ENCODE peak calls at places on chromosomes 12 and 14, in ten cellular contexts. Q, R, N, Z, B, P, A, E, G and C are unnamed samples.

GRCh38 chr14:23828611-23829010 is 125.0 kb upstream of the DHRS4 start:
- DNase-seq in N (no peak), G (no peak), B (no peak), A (no peak), Z (no peak), E (no peak), P (no peak), Q (no peak), R (no peak), C (no peak)

GRCh38 chr14:103696466-103697071 is 18.7 kb downstream of the XRCC3 start:
- DNase-seq in E (no peak), Q (peak), P (peak), B (peak), G (peak), R (no peak), N (no peak), A (no peak), Z (no peak), C (no peak)

GRCh38 chr12:49819786-49820185 is 8.4 kb downstream of the NCKAP5L start:
- DNase-seq in G (no peak), B (no peak), E (no peak), Z (no peak), P (no peak), N (no peak), R (no peak), A (no peak), Q (no peak), C (no peak)

GRCh38 chr14:93056166-93056839 is 59.4 kb downstream of the ITPK1 start:
- DNase-seq in B (no peak), Q (peak), E (no peak), N (no peak), G (no peak), R (no peak), P (no peak), A (no peak), Z (no peak), C (no peak)

GRCh38 chr14:71363961-71364360 is 456.7 kb downstream of the PCNX1 start:
- DNase-seq in R (no peak), P (no peak), B (peak), E (no peak), Q (peak), G (peak), A (no peak), Z (no peak), N (no peak), C (no peak)

GRCh38 chr12:77220586-77220985 is 155.2 kb upstream of the E2F7 start:
- DNase-seq in B (no peak), G (peak), P (no peak), Q (no peak), R (no peak), Z (no peak), N (no peak), A (no peak), E (no peak), C (no peak)

GRCh38 chr14:47660158-47660557 is 15.2 kb downstream of the MDGA2 start:
- DNase-seq in G (no peak), N (no peak), R (no peak), P (no peak), Q (no peak), Z (no peak), A (no peak), B (no peak), E (no peak), C (no peak)

GRCh38 chr12:92905258-92905810 is 23.8 kb downstream of the EEA1 start:
- DNase-seq in G (no peak), Q (no peak), A (no peak), E (no peak), N (peak), B (no peak), Z (no peak), R (peak), P (no peak), C (no peak)

GRCh38 chr12:41552507-41553047 is 364.5 kb downstream of the PDZRN4 start:
- DNase-seq in E (peak), Z (peak), Q (no peak), R (peak), G (peak), B (peak), A (no peak), P (no peak), N (no peak), C (no peak)

GRCh38 chr12:105417732-105418131 is 87.2 kb downstream of the C12orf75 start:
- DNase-seq in Z (no peak), N (no peak), G (no peak), Q (no peak), B (no peak), E (no peak), A (no peak), P (no peak), R (no peak), C (no peak)

GRCh38 chr14:64234877-64235651 is 59.1 kb downstream of the ESR2 start:
- DNase-seq in R (peak), A (no peak), Z (no peak), Q (peak), P (peak), N (no peak), E (peak), G (peak), B (peak), C (no peak)

GRCh38 chr12:53579545-53579955 is 46.6 kb downstream of the ATF7 start:
- DNase-seq in P (no peak), G (no peak), N (no peak), E (no peak), R (no peak), B (no peak), A (no peak), Z (no peak), Q (no peak), C (no peak)

GRCh38 chr14:50363734-50364113 is 33.0 kb downstream of the CDKL1 start:
- DNase-seq in A (peak), G (no peak), R (no peak), P (peak), Z (no peak), Q (peak), N (peak), B (no peak), E (no peak), C (peak)

GRCh38 chr12:102120886-102121285 is 903 bp downstream of the PARPBP start:
- DNase-seq in P (no peak), Z (peak), N (no peak), Q (peak), R (no peak), G (peak), B (peak), A (no peak), E (peak), C (peak)

GRCh38 chr12:3311027-3311402 is 180.0 kb upstream of the PRMT8 start:
- DNase-seq in A (no peak), R (no peak), B (no peak), G (peak), Z (no peak), Q (no peak), N (no peak), E (peak), P (peak), C (peak)

GRCh38 chr12:71780207-71780822 is 25.7 kb downstream of the RAB21 start:
- DNase-seq in P (peak), N (peak), Q (peak), Z (peak), G (peak), E (peak), R (peak), A (peak), B (peak), C (peak)

GRCh38 chr12:7130537-7130790 is 293 bp downstream of the CLSTN3 start:
- DNase-seq in G (no peak), B (no peak), P (no peak), Q (no peak), N (no peak), R (no peak), A (no peak), E (no peak), Z (no peak), C (no peak)

GRCh38 chr12:20429876-20430275 is 61.5 kb downstream of the PDE3A start:
- DNase-seq in R (no peak), N (no peak), G (peak), P (no peak), Q (peak), B (peak), E (no peak), Z (no peak), A (no peak), C (no peak)

GRCh38 chr14:51547260-51547659 is 104.5 kb upstream of the FRMD6 start:
- DNase-seq in G (peak), B (peak), E (peak), Z (peak), N (no peak), R (no peak), Q (peak), A (no peak), P (peak), C (peak)

GRCh38 chr14:60327447-60328331 is 78.7 kb downstream of the PPM1A start:
- DNase-seq in Q (no peak), A (peak), E (no peak), R (no peak), G (peak), B (peak), N (peak), Z (peak), P (peak), C (peak)

GRCh38 chr12:57522887-57523705 is 472 bp downstream of the MBD6 start:
- DNase-seq in Z (peak), A (peak), N (peak), B (peak), E (no peak), G (peak), P (peak), R (peak), Q (peak), C (peak)

GRCh38 chr12:53744130-53744441 is 7.7 kb downstream of the CISTR start:
- DNase-seq in Z (no peak), E (no peak), A (no peak), B (no peak), G (no peak), P (no peak), Q (no peak), R (no peak), N (no peak), C (no peak)

GRCh38 chr14:54213531-54213930 is 183.3 kb upstream of the CDKN3 start:
- DNase-seq in Q (no peak), B (no peak), N (no peak), R (no peak), P (no peak), Z (no peak), G (peak), E (no peak), A (no peak), C (no peak)

GRCh38 chr14:67704018-67704417 is 2.3 kb downstream of the RDH12 start:
- DNase-seq in B (no peak), R (no peak), G (no peak), E (no peak), Q (no peak), P (no peak), A (no peak), N (no peak), Z (no peak), C (no peak)

GRCh38 chr12:109946505-109946904 is 46.4 kb downstream of the TCHP start:
- DNase-seq in R (no peak), N (no peak), E (no peak), Q (no peak), Z (no peak), P (no peak), B (peak), A (no peak), G (peak), C (no peak)

GRCh38 chr14:29928342-29928640 is 644 bp upstream of the PRKD1 start:
- DNase-seq in B (no peak), A (no peak), E (no peak), N (no peak), R (no peak), G (no peak), Q (no peak), P (no peak), Z (no peak), C (no peak)

GRCh38 chr14:87698496-87698895 is 294.5 kb downstream of the GALC start:
- DNase-seq in N (no peak), Z (no peak), A (no peak), R (peak), B (no peak), Q (no peak), E (peak), P (no peak), G (no peak), C (no peak)

GRCh38 chr14:23621204-23621931 is 14.8 kb upstream of the DHRS2 start:
- DNase-seq in P (no peak), A (no peak), Q (no peak), E (no peak), B (no peak), N (no peak), Z (no peak), G (no peak), R (no peak), C (no peak)

GRCh38 chr12:23426328-23426727 is 523.1 kb downstream of the SOX5 start:
- DNase-seq in N (no peak), P (no peak), G (no peak), A (no peak), R (no peak), E (no peak), B (no peak), Q (no peak), Z (no peak), C (no peak)

GRCh38 chr14:72962829-72963312 is 36.6 kb downstream of the DCAF4 start:
- DNase-seq in Z (peak), R (no peak), N (no peak), Q (peak), A (no peak), G (peak), B (peak), P (peak), E (peak), C (peak)

GRCh38 chr14:68766299-68767247 is 26.3 kb downstream of the ZFP36L1 start:
- DNase-seq in G (no peak), B (no peak), Q (no peak), P (no peak), Z (no peak), A (no peak), R (peak), N (no peak), E (no peak), C (no peak)

GRCh38 chr12:47561746-47562145 is 144.1 kb downstream of the RPAP3 start:
- DNase-seq in P (no peak), Z (no peak), G (peak), E (peak), Q (no peak), A (no peak), B (no peak), N (no peak), R (no peak), C (no peak)

GRCh38 chr12:89709994-89710872 is 1.6 kb upstream of the ATP2B1 start:
- DNase-seq in E (no peak), R (peak), Z (no peak), N (no peak), Q (peak), G (no peak), P (peak), A (peak), B (peak), C (peak)

GRCh38 chr14:52366796-52367315 is 52.7 kb downstream of the PTGER2 start:
- DNase-seq in Q (no peak), B (peak), P (no peak), G (no peak), Z (no peak), N (no peak), A (no peak), R (no peak), E (no peak), C (no peak)

GRCh38 chr14:102737402-102738372 is 39.6 kb upstream of the TRAF3 start:
- DNase-seq in Z (no peak), Q (no peak), G (no peak), P (no peak), R (no peak), A (no peak), B (no peak), N (no peak), E (no peak), C (no peak)

GRCh38 chr12:58750484-58750883 is 169.8 kb downstream of the LRIG3 start:
- DNase-seq in B (peak), A (no peak), P (no peak), N (no peak), Z (no peak), R (no peak), G (peak), Q (peak), E (peak), C (no peak)

GRCh38 chr12:133073836-133074235 is 6.9 kb upstream of the ZNF140 start:
- DNase-seq in N (no peak), E (no peak), B (no peak), A (no peak), Z (no peak), R (no peak), Q (no peak), P (no peak), G (no peak), C (no peak)

GRCh38 chr12:64883264-64884163 is 59.1 kb downstream of the TBC1D30 start:
- DNase-seq in Q (no peak), R (peak), A (peak), G (no peak), Z (peak), B (no peak), N (no peak), P (no peak), E (no peak), C (no peak)